ENCODE peak calls at places on chromosomes 13 and 19, in nine cellular contexts. P is body of pancreas, Y is HFF-Myc, B is tibial artery, N is AG09309, G is heart right ventricle, X is fibroblast of mammary gland, A is astrocyte, L is AG04450. J is an unnamed sample.

GRCh38 chr13:80341098-80341701 is at the start of gene SPRY2:
- DNase-seq in X (peak), B (peak), P (peak), L (peak), A (peak), G (peak), Y (peak), N (peak), J (peak)

GRCh38 chr19:32567486-32567885 is 13.5 kb upstream of the PDCD5 start:
- DNase-seq in L (no peak), B (no peak), P (no peak), G (no peak), Y (no peak), A (no peak), N (no peak), X (no peak), J (no peak)

GRCh38 chr13:46571189-46571901 is 18.4 kb downstream of the LRCH1 start:
- DNase-seq in B (no peak), Y (no peak), P (no peak), X (peak), L (peak), N (no peak), G (no peak), A (peak), J (no peak)

GRCh38 chr19:1280588-1281269 is 4.9 kb upstream of the EFNA2 start:
- DNase-seq in X (no peak), G (peak), Y (no peak), N (no peak), A (no peak), B (no peak), P (no peak), L (no peak), J (no peak)

GRCh38 chr13:25771641-25772478 is 280.0 kb downstream of the SHISA2 start:
- DNase-seq in L (no peak), P (no peak), X (no peak), B (no peak), Y (no peak), A (peak), G (no peak), N (no peak), J (peak)

GRCh38 chr19:19602136-19602712 is 16.3 kb downstream of the PBX4 start:
- DNase-seq in X (no peak), L (no peak), A (no peak), Y (no peak), G (no peak), N (no peak), B (no peak), P (no peak), J (no peak)

GRCh38 chr19:12450817-12451216 is 10.0 kb upstream of the ZNF443 start:
- DNase-seq in A (no peak), G (no peak), L (no peak), X (no peak), Y (no peak), P (no peak), N (no peak), B (no peak), J (peak)

GRCh38 chr13:44243198-44243852 is 130.3 kb upstream of the SERP2 start:
- DNase-seq in N (no peak), X (peak), B (no peak), Y (no peak), G (no peak), L (no peak), P (no peak), A (peak), J (peak)

GRCh38 chr13:113970810-113971470 is 2.9 kb downstream of the C13orf46 start:
- DNase-seq in P (peak), Y (no peak), X (peak), L (peak), A (peak), G (peak), B (peak), N (no peak), J (peak)

GRCh38 chr13:97567510-97568243 is 133.7 kb downstream of the RAP2A start:
- DNase-seq in L (no peak), X (peak), A (peak), B (peak), G (no peak), N (no peak), Y (no peak), P (peak), J (peak)

GRCh38 chr13:25692156-25692555 is 320.4 kb downstream of the ATP8A2 start:
- DNase-seq in N (no peak), L (no peak), B (no peak), G (no peak), A (no peak), X (no peak), P (no peak), Y (no peak), J (peak)

GRCh38 chr13:37118002-37118401 is 12.5 kb upstream of the CSNK1A1L start:
- DNase-seq in N (no peak), Y (no peak), L (no peak), B (no peak), G (peak), A (no peak), P (no peak), X (no peak), J (no peak)

GRCh38 chr19:53308339-53308811 is 25.2 kb upstream of the ZNF845 start:
- DNase-seq in P (peak), A (no peak), L (no peak), B (no peak), Y (no peak), N (no peak), X (peak), G (peak), J (peak)

GRCh38 chr19:49145485-49146407 is 9.4 kb downstream of the HRC start:
- DNase-seq in X (peak), A (peak), Y (no peak), G (peak), P (peak), B (peak), N (peak), L (no peak), J (peak)

GRCh38 chr13:108034909-108035308 is 180.4 kb downstream of the LIG4 start:
- DNase-seq in N (no peak), L (no peak), B (no peak), G (no peak), X (no peak), A (no peak), P (no peak), Y (no peak), J (no peak)

GRCh38 chr13:39452412-39452811 is 150.6 kb downstream of the LHFPL6 start:
- DNase-seq in X (peak), N (no peak), L (no peak), G (no peak), A (peak), P (no peak), B (no peak), Y (no peak), J (no peak)

GRCh38 chr13:80082396-80083096 is 258.4 kb downstream of the SPRY2 start:
- DNase-seq in B (no peak), G (no peak), A (peak), Y (no peak), P (no peak), L (no peak), N (no peak), X (peak), J (no peak)

GRCh38 chr13:99085139-99085845 is 107.4 kb upstream of the DOCK9 start:
- DNase-seq in A (no peak), Y (no peak), B (no peak), N (no peak), X (no peak), L (no peak), P (no peak), G (no peak), J (peak)

GRCh38 chr19:31316201-31316951 is 32.9 kb downstream of the TSHZ3 start:
- DNase-seq in Y (no peak), G (no peak), P (no peak), X (peak), L (no peak), B (no peak), N (peak), A (peak), J (peak)

GRCh38 chr13:99617474-99618255 is 116.4 kb downstream of the TM9SF2 start:
- DNase-seq in A (peak), B (peak), X (peak), G (peak), Y (peak), N (peak), P (no peak), L (no peak), J (peak)

GRCh38 chr19:8335343-8336071 is 7.6 kb downstream of the KANK3 start:
- DNase-seq in X (no peak), B (no peak), Y (no peak), P (no peak), L (no peak), A (no peak), N (no peak), G (no peak), J (peak)

GRCh38 chr13:98187155-98187726 is 10.2 kb upstream of the RNF113B start:
- DNase-seq in B (no peak), Y (no peak), A (no peak), N (no peak), P (no peak), X (no peak), L (no peak), G (no peak), J (no peak)

GRCh38 chr13:88908896-88909535 is 1237.8 kb downstream of the SLITRK5 start:
- DNase-seq in B (no peak), A (no peak), X (no peak), L (no peak), Y (no peak), N (no peak), G (no peak), P (no peak), J (no peak)

GRCh38 chr19:8731428-8732169 is 10.2 kb downstream of the OR2Z1 start:
- DNase-seq in Y (no peak), G (no peak), N (no peak), L (no peak), A (no peak), B (no peak), P (no peak), X (no peak), J (peak)

GRCh38 chr13:52383362-52383761 is 22.6 kb downstream of the THSD1 start:
- DNase-seq in N (no peak), B (no peak), Y (no peak), L (no peak), G (no peak), A (no peak), P (no peak), X (no peak), J (no peak)

GRCh38 chr13:114068723-114069322 is 63.6 kb downstream of the RASA3 start:
- DNase-seq in Y (peak), P (no peak), X (peak), A (peak), L (peak), G (no peak), B (peak), N (no peak), J (no peak)

GRCh38 chr19:12162882-12163806 is at the start of gene ZNF136:
- DNase-seq in N (peak), Y (peak), L (peak), A (peak), P (peak), X (peak), G (peak), B (peak), J (peak)

GRCh38 chr13:51557875-51558604 is 26.2 kb upstream of the WDFY2 start:
- DNase-seq in N (peak), B (no peak), P (no peak), A (peak), Y (no peak), G (no peak), X (peak), L (peak), J (no peak)

GRCh38 chr19:49157445-49158224 is at the start of gene TRPM4:
- DNase-seq in N (no peak), Y (no peak), A (peak), X (peak), L (no peak), P (peak), G (peak), B (peak), J (peak)

GRCh38 chr13:77966671-77967070 is 48.0 kb upstream of the EDNRB start:
- DNase-seq in Y (no peak), P (no peak), N (no peak), G (no peak), A (no peak), L (no peak), X (peak), B (no peak), J (no peak)

DNA sequence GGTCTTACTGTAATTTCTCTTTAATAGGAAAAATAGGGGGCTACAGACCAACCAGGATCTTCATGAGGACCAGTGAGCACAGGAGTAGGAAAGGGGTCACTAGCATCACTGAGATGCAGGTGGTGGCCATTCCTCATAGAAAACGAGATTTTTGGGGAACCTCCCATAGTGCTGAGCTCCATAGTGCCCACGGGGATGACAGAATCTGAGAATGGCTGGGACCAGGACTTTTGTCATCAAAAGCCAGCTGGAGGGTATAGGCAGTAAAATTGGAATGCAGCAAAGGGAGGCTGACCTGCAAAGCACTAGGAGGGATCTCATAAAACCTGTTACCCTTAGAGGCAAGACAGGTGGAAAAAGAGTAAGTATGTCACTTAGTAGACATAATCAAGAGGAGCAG is 28.4 kb upstream of the CEACAM21 start:
- DNase-seq in L (no peak), P (no peak), Y (no peak), X (no peak), B (no peak), A (no peak), G (no peak), N (no peak), J (no peak)
- H3K4me3 ChIP-seq in L (no peak), P (no peak), Y (no peak), X (no peak), B (no peak), A (no peak), G (no peak), N (no peak), J (no peak)

GRCh38 chr13:33610471-33611015 is 207.4 kb upstream of the RFC3 start:
- DNase-seq in L (no peak), G (peak), P (no peak), X (no peak), N (no peak), A (peak), Y (no peak), B (peak), J (peak)
- TF ChIP-seq CTCF in L (no peak), G (no peak), P (no peak), X (no peak), N (no peak), A (no peak), Y (no peak), B (no peak), J (peak)

GRCh38 chr13:66459143-66459542 is 771.0 kb downstream of the PCDH9 start:
- DNase-seq in N (no peak), B (no peak), X (no peak), G (no peak), L (no peak), P (no peak), Y (no peak), A (no peak), J (no peak)
- H3K4me3 ChIP-seq in N (no peak), B (no peak), X (no peak), G (no peak), L (no peak), P (no peak), Y (no peak), A (no peak), J (no peak)

DNA sequence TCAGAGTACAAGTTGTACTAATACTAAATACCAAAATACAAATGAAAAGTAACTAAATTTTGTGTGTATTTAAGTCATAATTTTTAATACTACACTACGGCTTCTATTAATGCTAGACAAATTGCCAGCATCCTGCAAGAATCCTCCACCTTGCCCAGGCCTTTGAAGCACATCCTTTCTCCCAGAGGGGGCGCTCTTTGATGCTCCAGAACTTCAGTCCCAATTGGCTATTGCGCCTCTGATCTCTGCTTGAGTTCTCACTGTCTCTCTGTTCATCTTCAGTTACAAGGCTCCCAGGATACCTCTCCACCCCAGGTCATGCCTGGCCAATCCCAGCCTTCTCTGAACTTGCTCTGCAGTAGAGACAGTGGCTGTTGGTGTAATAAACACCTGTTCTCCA is 141.0 kb downstream of the DCLK1 start:
- DNase-seq in B (no peak), X (no peak), N (no peak), L (no peak), P (no peak), G (no peak), A (no peak), Y (no peak), J (peak)
- TF ChIP-seq CTCF in B (no peak), X (peak), N (no peak), L (no peak), P (no peak), G (no peak), A (no peak), Y (peak), J (peak)

DNA sequence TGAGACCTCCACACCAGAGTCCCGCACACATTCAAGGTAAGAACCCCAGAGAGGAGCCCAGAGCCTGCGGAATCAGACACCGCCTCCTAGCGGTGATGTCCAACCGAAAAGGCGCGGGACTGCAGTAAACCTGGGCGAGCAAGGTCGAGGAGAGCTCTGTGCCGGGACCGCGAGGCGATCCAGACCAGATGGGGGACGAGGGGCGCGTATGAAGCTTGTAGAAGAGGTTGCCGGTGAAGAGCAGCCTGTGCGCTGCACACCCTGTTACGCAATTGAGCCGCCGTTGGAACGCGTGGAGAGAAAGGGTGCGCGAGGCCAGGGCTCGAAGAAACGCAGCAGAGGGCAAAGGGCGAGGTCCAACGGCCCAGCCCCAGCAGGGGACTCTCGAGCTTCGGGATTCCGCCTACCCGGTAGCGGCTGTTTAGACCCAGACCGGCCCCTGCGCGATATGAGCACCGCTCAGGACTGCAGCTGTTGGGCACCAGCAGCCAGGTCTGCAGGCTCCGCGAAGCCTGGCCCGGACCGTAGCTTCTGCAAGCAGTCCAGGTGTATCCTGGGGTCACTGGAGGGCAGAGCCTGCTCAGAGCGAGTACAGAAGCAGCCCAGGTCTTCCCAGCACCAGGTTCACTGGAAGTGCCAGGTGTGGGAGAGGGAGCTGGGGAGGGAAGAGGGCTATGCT is 65.9 kb upstream of the ZNF599 start:
- DNase-seq in N (no peak), P (peak), A (no peak), X (no peak), G (peak), L (no peak), Y (no peak), B (no peak), J (peak)
- H3K4me3 ChIP-seq in N (no peak), P (no peak), A (no peak), X (no peak), G (no peak), L (no peak), Y (no peak), B (no peak), J (no peak)

GRCh38 chr13:111228262-111229144 is 91.9 kb upstream of the TEX29 start:
- DNase-seq in X (peak), Y (no peak), G (no peak), B (peak), L (no peak), P (no peak), N (no peak), A (peak), J (peak)
- TF ChIP-seq CTCF in X (no peak), Y (no peak), G (no peak), B (no peak), L (no peak), P (no peak), N (no peak), A (no peak), J (no peak)

DNA sequence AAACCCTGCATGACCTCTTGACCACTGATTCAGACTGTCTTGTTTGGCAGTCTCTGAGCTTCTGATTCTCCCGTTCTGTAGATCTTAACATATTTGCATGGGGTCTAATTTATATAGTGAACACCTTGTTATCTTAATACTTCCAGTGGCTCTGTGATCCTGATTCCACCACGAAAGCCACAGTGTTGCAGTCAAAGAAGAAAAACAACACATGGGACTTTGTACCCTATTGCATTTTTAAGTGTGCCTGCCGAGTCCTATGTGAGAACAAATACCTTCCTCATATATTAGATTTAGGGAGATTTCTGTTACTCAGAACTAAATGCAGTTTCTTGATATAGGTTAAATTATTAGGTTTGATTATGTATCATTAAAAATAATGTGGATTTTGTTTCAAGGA is 12.3 kb upstream of the ZNF556 start:
- DNase-seq in P (no peak), B (no peak), A (no peak), G (no peak), N (no peak), Y (no peak), X (no peak), L (no peak), J (no peak)
- H3K4me3 ChIP-seq in P (no peak), B (no peak), A (no peak), G (no peak), N (no peak), Y (no peak), X (no peak), L (no peak), J (peak)

GRCh38 chr13:110352735-110353134 is 45.7 kb downstream of the COL4A2 start:
- DNase-seq in Y (no peak), G (no peak), B (peak), X (no peak), P (no peak), L (no peak), N (no peak), A (no peak), J (peak)
- TF ChIP-seq CTCF in Y (peak), G (peak), B (peak), X (peak), P (no peak), L (peak), N (no peak), A (no peak), J (peak)

J was measured in endodermal cell.